ENCODE peak calls at places on chromosomes 7 and 10, in ten cellular contexts. One of them, this sample, is unnamed.

GRCh38 chr10:90847436-90847835 is 10.4 kb downstream of the HTR7 start:
- DNase-seq in upper lobe of right lung: no peak
- DNase-seq in A549: no peak
- DNase-seq in Panc1: no peak
- DNase-seq in ovary: no peak
- DNase-seq in OCI-LY7: no peak
- DNase-seq in SJSA1: no peak
- DNase-seq in adrenal gland: peak; percentile 44
- DNase-seq in thoracic aorta: no peak
- DNase-seq in body of pancreas: peak; percentile 24
- DNase-seq in this sample: no peak

GRCh38 chr10:125236091-125236490 is 75.7 kb upstream of the CTBP2 start:
- DNase-seq in upper lobe of right lung: no peak
- DNase-seq in A549: no peak
- DNase-seq in Panc1: no peak
- DNase-seq in ovary: no peak
- DNase-seq in OCI-LY7: no peak
- DNase-seq in SJSA1: no peak
- DNase-seq in adrenal gland: no peak
- DNase-seq in thoracic aorta: no peak
- DNase-seq in body of pancreas: no peak
- DNase-seq in this sample: no peak

GRCh38 chr7:1934756-1935155 is 264.7 kb downstream of the ELFN1 start:
- DNase-seq in upper lobe of right lung: no peak
- DNase-seq in A549: no peak
- DNase-seq in Panc1: no peak
- DNase-seq in ovary: no peak
- DNase-seq in OCI-LY7: no peak
- DNase-seq in SJSA1: no peak
- DNase-seq in adrenal gland: no peak
- DNase-seq in thoracic aorta: no peak
- DNase-seq in body of pancreas: no peak
- DNase-seq in this sample: no peak

GRCh38 chr7:84837405-84837804 is 349.5 kb downstream of the SEMA3D start:
- DNase-seq in upper lobe of right lung: no peak
- DNase-seq in A549: no peak
- DNase-seq in Panc1: no peak
- DNase-seq in ovary: no peak
- DNase-seq in OCI-LY7: no peak
- DNase-seq in SJSA1: no peak
- DNase-seq in adrenal gland: no peak
- DNase-seq in thoracic aorta: no peak
- DNase-seq in body of pancreas: no peak
- DNase-seq in this sample: no peak

GRCh38 chr7:42691030-42691639 is 220.7 kb downstream of the C7orf25 start:
- DNase-seq in upper lobe of right lung: no peak
- DNase-seq in A549: peak; percentile 6
- DNase-seq in Panc1: no peak
- DNase-seq in ovary: no peak
- DNase-seq in OCI-LY7: peak; percentile 10
- DNase-seq in SJSA1: peak; percentile 12
- DNase-seq in adrenal gland: peak; percentile 19
- DNase-seq in thoracic aorta: no peak
- DNase-seq in body of pancreas: no peak
- DNase-seq in this sample: no peak

GRCh38 chr7:107779647-107780099 is 23.4 kb downstream of the SLC26A3 start:
- DNase-seq in upper lobe of right lung: no peak
- DNase-seq in A549: no peak
- DNase-seq in Panc1: no peak
- DNase-seq in ovary: no peak
- DNase-seq in OCI-LY7: no peak
- DNase-seq in SJSA1: no peak
- DNase-seq in adrenal gland: no peak
- DNase-seq in thoracic aorta: no peak
- DNase-seq in body of pancreas: no peak
- DNase-seq in this sample: no peak

GRCh38 chr7:101882595-101883564 is 65.5 kb downstream of the CUX1 start:
- DNase-seq in upper lobe of right lung: peak; percentile 78
- DNase-seq in A549: peak; percentile 96
- DNase-seq in Panc1: peak; percentile 100
- DNase-seq in ovary: peak; percentile 94
- DNase-seq in OCI-LY7: peak; percentile 64
- DNase-seq in SJSA1: peak; percentile 97
- DNase-seq in adrenal gland: peak; percentile 95
- DNase-seq in thoracic aorta: peak; percentile 90
- DNase-seq in body of pancreas: peak; percentile 95
- DNase-seq in this sample: no peak

GRCh38 chr10:132132391-132132841 is 54.3 kb upstream of the DPYSL4 start:
- DNase-seq in upper lobe of right lung: no peak
- DNase-seq in A549: no peak
- DNase-seq in Panc1: no peak
- DNase-seq in ovary: no peak
- DNase-seq in OCI-LY7: no peak
- DNase-seq in SJSA1: no peak
- DNase-seq in adrenal gland: no peak
- DNase-seq in thoracic aorta: no peak
- DNase-seq in body of pancreas: no peak
- DNase-seq in this sample: no peak

DNA sequence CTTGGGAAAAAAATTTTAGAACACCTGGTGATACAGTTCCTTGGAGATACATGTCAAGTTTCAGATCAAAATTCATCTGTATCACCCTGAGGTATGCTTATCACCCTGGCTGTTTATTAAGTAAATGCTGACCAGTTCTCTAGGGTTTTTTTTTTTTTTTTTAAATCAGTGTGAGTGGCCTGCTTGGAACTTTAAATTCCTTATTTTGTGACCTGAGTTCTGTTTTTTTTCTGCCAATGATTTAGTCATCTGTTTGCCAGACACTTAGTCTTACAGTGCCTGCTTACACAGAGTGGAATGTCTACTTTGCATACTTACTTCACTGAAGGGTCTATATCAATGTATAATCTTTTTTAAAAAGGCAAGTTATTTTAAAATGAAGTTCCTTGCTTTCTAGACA is 1.8 kb downstream of the TSPAN13 start:
- DNase-seq in upper lobe of right lung: no peak
- DNase-seq in A549: no peak
- DNase-seq in Panc1: no peak
- DNase-seq in ovary: no peak
- DNase-seq in OCI-LY7: no peak
- DNase-seq in SJSA1: peak; percentile 22
- DNase-seq in adrenal gland: no peak
- DNase-seq in thoracic aorta: no peak
- DNase-seq in body of pancreas: no peak
- DNase-seq in this sample: no peak
- H3K27ac ChIP-seq in upper lobe of right lung: peak overlapping the region; percentile 58
- H3K27ac ChIP-seq in A549: no peak overlapping the region
- H3K27ac ChIP-seq in Panc1: peak overlapping the region; percentile 80
- H3K27ac ChIP-seq in ovary: no peak overlapping the region
- H3K27ac ChIP-seq in OCI-LY7: no peak overlapping the region
- H3K27ac ChIP-seq in SJSA1: no peak overlapping the region
- H3K27ac ChIP-seq in adrenal gland: no peak overlapping the region
- H3K27ac ChIP-seq in thoracic aorta: no peak overlapping the region
- H3K27ac ChIP-seq in body of pancreas: peak overlapping the region; percentile 89
- H3K27ac ChIP-seq in this sample: no peak overlapping the region

GRCh38 chr7:99822731-99823718 is 4.8 kb upstream of the CYP3A43 start:
- DNase-seq in upper lobe of right lung: no peak
- DNase-seq in A549: no peak
- DNase-seq in Panc1: no peak
- DNase-seq in ovary: no peak
- DNase-seq in OCI-LY7: no peak
- DNase-seq in SJSA1: no peak
- DNase-seq in adrenal gland: no peak
- DNase-seq in thoracic aorta: no peak
- DNase-seq in body of pancreas: no peak
- DNase-seq in this sample: no peak

GRCh38 chr7:99825451-99825850 is 2.4 kb upstream of the CYP3A43 start:
- DNase-seq in upper lobe of right lung: no peak
- DNase-seq in A549: no peak
- DNase-seq in Panc1: no peak
- DNase-seq in ovary: no peak
- DNase-seq in OCI-LY7: no peak
- DNase-seq in SJSA1: no peak
- DNase-seq in adrenal gland: no peak
- DNase-seq in thoracic aorta: no peak
- DNase-seq in body of pancreas: no peak
- DNase-seq in this sample: no peak

GRCh38 chr7:99825873-99826272 is 1.9 kb upstream of the CYP3A43 start:
- DNase-seq in upper lobe of right lung: no peak
- DNase-seq in A549: no peak
- DNase-seq in Panc1: no peak
- DNase-seq in ovary: no peak
- DNase-seq in OCI-LY7: no peak
- DNase-seq in SJSA1: no peak
- DNase-seq in adrenal gland: no peak
- DNase-seq in thoracic aorta: no peak
- DNase-seq in body of pancreas: no peak
- DNase-seq in this sample: no peak

GRCh38 chr7:99827040-99827778 is 604 bp upstream of the CYP3A43 start:
- DNase-seq in upper lobe of right lung: no peak
- DNase-seq in A549: no peak
- DNase-seq in Panc1: no peak
- DNase-seq in ovary: no peak
- DNase-seq in OCI-LY7: no peak
- DNase-seq in SJSA1: no peak
- DNase-seq in adrenal gland: no peak
- DNase-seq in thoracic aorta: no peak
- DNase-seq in body of pancreas: peak; percentile 92
- DNase-seq in this sample: no peak

GRCh38 chr7:99824091-99824490 is 3.7 kb upstream of the CYP3A43 start:
- DNase-seq in upper lobe of right lung: no peak
- DNase-seq in A549: no peak
- DNase-seq in Panc1: no peak
- DNase-seq in ovary: no peak
- DNase-seq in OCI-LY7: no peak
- DNase-seq in SJSA1: no peak
- DNase-seq in adrenal gland: no peak
- DNase-seq in thoracic aorta: no peak
- DNase-seq in body of pancreas: no peak
- DNase-seq in this sample: no peak
- H3K4me3 ChIP-seq in upper lobe of right lung: no peak overlapping the region
- H3K4me3 ChIP-seq in A549: no peak overlapping the region
- H3K4me3 ChIP-seq in Panc1: no peak overlapping the region
- H3K4me3 ChIP-seq in ovary: no peak overlapping the region
- H3K4me3 ChIP-seq in OCI-LY7: no peak overlapping the region
- H3K4me3 ChIP-seq in SJSA1: no peak overlapping the region
- H3K4me3 ChIP-seq in adrenal gland: no peak overlapping the region
- H3K4me3 ChIP-seq in thoracic aorta: no peak overlapping the region
- H3K4me3 ChIP-seq in body of pancreas: no peak overlapping the region
- H3K4me3 ChIP-seq in this sample: no peak overlapping the region

GRCh38 chr7:155282671-155283070 is 15.0 kb upstream of the INSIG1 start:
- DNase-seq in upper lobe of right lung: peak; percentile 73
- DNase-seq in A549: no peak
- DNase-seq in Panc1: no peak
- DNase-seq in ovary: no peak
- DNase-seq in OCI-LY7: no peak
- DNase-seq in SJSA1: no peak
- DNase-seq in adrenal gland: peak; percentile 35
- DNase-seq in thoracic aorta: no peak
- DNase-seq in body of pancreas: peak; percentile 64
- DNase-seq in this sample: no peak

GRCh38 chr7:155287229-155287935 is 10.3 kb upstream of the INSIG1 start:
- DNase-seq in upper lobe of right lung: no peak
- DNase-seq in A549: no peak
- DNase-seq in Panc1: no peak
- DNase-seq in ovary: no peak
- DNase-seq in OCI-LY7: no peak
- DNase-seq in SJSA1: no peak
- DNase-seq in adrenal gland: no peak
- DNase-seq in thoracic aorta: no peak
- DNase-seq in body of pancreas: peak; percentile 29
- DNase-seq in this sample: no peak

GRCh38 chr7:155285423-155286220 is 12.1 kb upstream of the INSIG1 start:
- DNase-seq in upper lobe of right lung: no peak
- DNase-seq in A549: no peak
- DNase-seq in Panc1: no peak
- DNase-seq in ovary: no peak
- DNase-seq in OCI-LY7: no peak
- DNase-seq in SJSA1: no peak
- DNase-seq in adrenal gland: no peak
- DNase-seq in thoracic aorta: no peak
- DNase-seq in body of pancreas: no peak
- DNase-seq in this sample: peak; percentile 38

GRCh38 chr7:155283565-155284194 is 14.0 kb upstream of the INSIG1 start:
- DNase-seq in upper lobe of right lung: no peak
- DNase-seq in A549: no peak
- DNase-seq in Panc1: no peak
- DNase-seq in ovary: no peak
- DNase-seq in OCI-LY7: no peak
- DNase-seq in SJSA1: no peak
- DNase-seq in adrenal gland: no peak
- DNase-seq in thoracic aorta: no peak
- DNase-seq in body of pancreas: no peak
- DNase-seq in this sample: no peak

GRCh38 chr7:155284496-155285274 is 13.0 kb upstream of the INSIG1 start:
- DNase-seq in upper lobe of right lung: peak; percentile 40
- DNase-seq in A549: no peak
- DNase-seq in Panc1: no peak
- DNase-seq in ovary: no peak
- DNase-seq in OCI-LY7: no peak
- DNase-seq in SJSA1: no peak
- DNase-seq in adrenal gland: no peak
- DNase-seq in thoracic aorta: no peak
- DNase-seq in body of pancreas: no peak
- DNase-seq in this sample: no peak
- H3K4me1 ChIP-seq in upper lobe of right lung: no peaks in the 10 kb centered on the region
- H3K4me1 ChIP-seq in A549: no peaks in the 10 kb centered on the region
- H3K4me1 ChIP-seq in Panc1: no peaks in the 10 kb centered on the region
- H3K4me1 ChIP-seq in ovary: no peaks in the 10 kb centered on the region
- H3K4me1 ChIP-seq in OCI-LY7: peaks cover 10% of the 10 kb centered on the region
- H3K4me1 ChIP-seq in SJSA1: no peaks in the 10 kb centered on the region
- H3K4me1 ChIP-seq in adrenal gland: no peaks in the 10 kb centered on the region
- H3K4me1 ChIP-seq in thoracic aorta: no peaks in the 10 kb centered on the region
- H3K4me1 ChIP-seq in body of pancreas: no peaks in the 10 kb centered on the region
- H3K4me1 ChIP-seq in this sample: peaks cover 22% of the 10 kb centered on the region

GRCh38 chr10:108598831-108599230 is 1324.5 kb downstream of the XPNPEP1 start:
- DNase-seq in upper lobe of right lung: no peak
- DNase-seq in A549: no peak
- DNase-seq in Panc1: no peak
- DNase-seq in ovary: no peak
- DNase-seq in OCI-LY7: no peak
- DNase-seq in SJSA1: no peak
- DNase-seq in adrenal gland: no peak
- DNase-seq in thoracic aorta: no peak
- DNase-seq in body of pancreas: no peak
- DNase-seq in this sample: no peak

GRCh38 chr10:108597657-108598319 is 1325.5 kb downstream of the XPNPEP1 start:
- DNase-seq in upper lobe of right lung: no peak
- DNase-seq in A549: no peak
- DNase-seq in Panc1: no peak
- DNase-seq in ovary: no peak
- DNase-seq in OCI-LY7: no peak
- DNase-seq in SJSA1: no peak
- DNase-seq in adrenal gland: no peak
- DNase-seq in thoracic aorta: no peak
- DNase-seq in body of pancreas: no peak
- DNase-seq in this sample: no peak

GRCh38 chr10:108597031-108597430 is 1326.3 kb downstream of the XPNPEP1 start:
- DNase-seq in upper lobe of right lung: no peak
- DNase-seq in A549: no peak
- DNase-seq in Panc1: no peak
- DNase-seq in ovary: no peak
- DNase-seq in OCI-LY7: no peak
- DNase-seq in SJSA1: no peak
- DNase-seq in adrenal gland: no peak
- DNase-seq in thoracic aorta: no peak
- DNase-seq in body of pancreas: no peak
- DNase-seq in this sample: no peak

GRCh38 chr10:108598320-108598695 is 1325.0 kb downstream of the XPNPEP1 start:
- DNase-seq in upper lobe of right lung: no peak
- DNase-seq in A549: no peak
- DNase-seq in Panc1: no peak
- DNase-seq in ovary: no peak
- DNase-seq in OCI-LY7: no peak
- DNase-seq in SJSA1: no peak
- DNase-seq in adrenal gland: no peak
- DNase-seq in thoracic aorta: no peak
- DNase-seq in body of pancreas: no peak
- DNase-seq in this sample: no peak

GRCh38 chr10:108601856-108602255 is 1321.5 kb downstream of the XPNPEP1 start:
- DNase-seq in upper lobe of right lung: no peak
- DNase-seq in A549: no peak
- DNase-seq in Panc1: no peak
- DNase-seq in ovary: no peak
- DNase-seq in OCI-LY7: no peak
- DNase-seq in SJSA1: no peak
- DNase-seq in adrenal gland: no peak
- DNase-seq in thoracic aorta: no peak
- DNase-seq in body of pancreas: no peak
- DNase-seq in this sample: no peak
- H3K27ac ChIP-seq in upper lobe of right lung: no peak overlapping the region
- H3K27ac ChIP-seq in A549: no peak overlapping the region
- H3K27ac ChIP-seq in Panc1: no peak overlapping the region
- H3K27ac ChIP-seq in ovary: no peak overlapping the region
- H3K27ac ChIP-seq in OCI-LY7: no peak overlapping the region
- H3K27ac ChIP-seq in SJSA1: no peak overlapping the region
- H3K27ac ChIP-seq in adrenal gland: no peak overlapping the region
- H3K27ac ChIP-seq in thoracic aorta: no peak overlapping the region
- H3K27ac ChIP-seq in body of pancreas: no peak overlapping the region
- H3K27ac ChIP-seq in this sample: no peak overlapping the region

This sample was measured in CD4-positive, CD25-positive, alpha-beta regulatory T cell.